ENCODE peak calls at places on chromosome 13, in nine cellular contexts. J is stimulated activated CD8-positive, alpha-beta memory T cell treated with anti-CD3 and anti-CD28 coated beads, Interleukin-15, amount 100 ng/mL, for 4 hours; S is B cell; V is NCI-H82; M is psoas muscle; Q is stimulated activated CD4-positive, alpha-beta T cell treated with anti-CD3 and anti-CD28 coated beads, Interleukin-12 subunit alpha, Interleukin-12 subunit beta, amount 100 ng/mL, for 4 hours; Y is BE2C; G is A172; C is NCI-H446 treated with DMSO at 0.1 percent for 48 hours. K is an unnamed sample.

GRCh38 chr13:45630791-45631190 is 15.3 kb upstream of the ERICH6B start:
- DNase-seq in J (no peak), S (no peak), V (no peak), M (no peak), Q (no peak), Y (no peak), G (no peak), C (no peak), K (peak; percentile 62)

GRCh38 chr13:33174980-33175379 is 110.6 kb downstream of the STARD13 start:
- DNase-seq in J (no peak), S (no peak), V (no peak), M (no peak), Q (no peak), Y (no peak), G (no peak), C (no peak), K (no peak)

GRCh38 chr13:98843482-98843877 is 91.0 kb upstream of the SLC15A1 start:
- DNase-seq in J (no peak), S (no peak), V (peak; percentile 55), M (no peak), Q (no peak), Y (no peak), G (no peak), C (peak; percentile 23), K (no peak)

GRCh38 chr13:94169783-94170513 is 309.5 kb downstream of the DCT start:
- DNase-seq in J (no peak), S (no peak), V (no peak), M (peak; percentile 52), Q (no peak), Y (peak; percentile 8), G (no peak), C (peak; percentile 50), K (no peak)

GRCh38 chr13:106109391-106109791 is 426.1 kb downstream of the EFNB2 start:
- DNase-seq in J (no peak), S (no peak), V (no peak), M (no peak), Q (no peak), Y (no peak), G (peak; percentile 62), C (no peak), K (no peak)

GRCh38 chr13:22740264-22740663 is 440.5 kb upstream of the SGCG start:
- DNase-seq in J (no peak), S (no peak), V (peak; percentile 29), M (no peak), Q (no peak), Y (no peak), G (no peak), C (no peak), K (peak; percentile 3)

GRCh38 chr13:67119481-67119883 is 110.7 kb downstream of the PCDH9 start:
- DNase-seq in J (no peak), S (no peak), V (no peak), M (no peak), Q (no peak), Y (no peak), G (no peak), C (peak; percentile 1), K (peak; percentile 79)

GRCh38 chr13:41782086-41782485 is 178.8 kb downstream of the VWA8 start:
- DNase-seq in J (no peak), S (no peak), V (no peak), M (no peak), Q (no peak), Y (no peak), G (no peak), C (no peak), K (no peak)